ENCODE peak calls at places on chromosome 11, in seven cellular contexts. One of them, this sample, is unnamed.

GRCh38 chr11:93822359-93822758 is 28.1 kb downstream of the VSTM5 start:
- DNase-seq in stimulated activated naive CD4-positive, alpha-beta T cell: no peak
- DNase-seq in choroid plexus epithelial cell: no peak
- DNase-seq in activated CD4-positive, alpha-beta memory T cell treated with anti-CD3 and anti-CD28 coated beads for 36 hours: no peak
- DNase-seq in NCI-H69: no peak
- DNase-seq in posterior cingulate gyrus: no peak
- DNase-seq in NCI-H1048: no peak
- DNase-seq in this sample: no peak

GRCh38 chr11:84890706-84891105 is 736.4 kb downstream of the DLG2 start:
- DNase-seq in stimulated activated naive CD4-positive, alpha-beta T cell: no peak
- DNase-seq in choroid plexus epithelial cell: peak
- DNase-seq in activated CD4-positive, alpha-beta memory T cell treated with anti-CD3 and anti-CD28 coated beads for 36 hours: no peak
- DNase-seq in NCI-H69: no peak
- DNase-seq in posterior cingulate gyrus: no peak
- DNase-seq in NCI-H1048: no peak
- DNase-seq in this sample: no peak

GRCh38 chr11:60974726-60975125 is 3.2 kb downstream of the CD6 start:
- DNase-seq in stimulated activated naive CD4-positive, alpha-beta T cell: no peak
- DNase-seq in choroid plexus epithelial cell: no peak
- DNase-seq in activated CD4-positive, alpha-beta memory T cell treated with anti-CD3 and anti-CD28 coated beads for 36 hours: peak
- DNase-seq in NCI-H69: peak
- DNase-seq in posterior cingulate gyrus: no peak
- DNase-seq in NCI-H1048: no peak
- DNase-seq in this sample: peak

GRCh38 chr11:75562836-75563484 is 907 bp downstream of the SERPINH1 start:
- DNase-seq in stimulated activated naive CD4-positive, alpha-beta T cell: no peak
- DNase-seq in choroid plexus epithelial cell: peak
- DNase-seq in activated CD4-positive, alpha-beta memory T cell treated with anti-CD3 and anti-CD28 coated beads for 36 hours: no peak
- DNase-seq in NCI-H69: peak
- DNase-seq in posterior cingulate gyrus: no peak
- DNase-seq in NCI-H1048: no peak
- DNase-seq in this sample: no peak

GRCh38 chr11:115502636-115503082 is 1.6 kb downstream of the CADM1 start:
- DNase-seq in stimulated activated naive CD4-positive, alpha-beta T cell: no peak
- DNase-seq in choroid plexus epithelial cell: no peak
- DNase-seq in activated CD4-positive, alpha-beta memory T cell treated with anti-CD3 and anti-CD28 coated beads for 36 hours: no peak
- DNase-seq in NCI-H69: peak
- DNase-seq in posterior cingulate gyrus: no peak
- DNase-seq in NCI-H1048: no peak
- DNase-seq in this sample: no peak

GRCh38 chr11:61148016-61148640 is 13.1 kb downstream of the VPS37C start:
- DNase-seq in stimulated activated naive CD4-positive, alpha-beta T cell: no peak
- DNase-seq in choroid plexus epithelial cell: no peak
- DNase-seq in activated CD4-positive, alpha-beta memory T cell treated with anti-CD3 and anti-CD28 coated beads for 36 hours: no peak
- DNase-seq in NCI-H69: peak
- DNase-seq in posterior cingulate gyrus: no peak
- DNase-seq in NCI-H1048: no peak
- DNase-seq in this sample: no peak

GRCh38 chr11:74417379-74417804 is 19.2 kb upstream of the PGM2L1 start:
- DNase-seq in stimulated activated naive CD4-positive, alpha-beta T cell: no peak
- DNase-seq in choroid plexus epithelial cell: peak
- DNase-seq in activated CD4-positive, alpha-beta memory T cell treated with anti-CD3 and anti-CD28 coated beads for 36 hours: no peak
- DNase-seq in NCI-H69: peak
- DNase-seq in posterior cingulate gyrus: no peak
- DNase-seq in NCI-H1048: peak
- DNase-seq in this sample: no peak

GRCh38 chr11:63602296-63602695 is 11.9 kb downstream of the PLAAT3 start:
- DNase-seq in stimulated activated naive CD4-positive, alpha-beta T cell: no peak
- DNase-seq in choroid plexus epithelial cell: peak
- DNase-seq in activated CD4-positive, alpha-beta memory T cell treated with anti-CD3 and anti-CD28 coated beads for 36 hours: no peak
- DNase-seq in NCI-H69: no peak
- DNase-seq in posterior cingulate gyrus: no peak
- DNase-seq in NCI-H1048: no peak
- DNase-seq in this sample: no peak

GRCh38 chr11:113248702-113249490 is 65.5 kb upstream of the TTC12 start:
- DNase-seq in stimulated activated naive CD4-positive, alpha-beta T cell: no peak
- DNase-seq in choroid plexus epithelial cell: no peak
- DNase-seq in activated CD4-positive, alpha-beta memory T cell treated with anti-CD3 and anti-CD28 coated beads for 36 hours: no peak
- DNase-seq in NCI-H69: no peak
- DNase-seq in posterior cingulate gyrus: no peak
- DNase-seq in NCI-H1048: no peak
- DNase-seq in this sample: no peak

GRCh38 chr11:28951191-28951590 is 843.0 kb downstream of the METTL15 start:
- DNase-seq in stimulated activated naive CD4-positive, alpha-beta T cell: no peak
- DNase-seq in choroid plexus epithelial cell: no peak
- DNase-seq in activated CD4-positive, alpha-beta memory T cell treated with anti-CD3 and anti-CD28 coated beads for 36 hours: no peak
- DNase-seq in NCI-H69: no peak
- DNase-seq in posterior cingulate gyrus: no peak
- DNase-seq in NCI-H1048: no peak
- DNase-seq in this sample: no peak

GRCh38 chr11:92211576-92212167 is 12.9 kb upstream of the FAT3 start:
- DNase-seq in stimulated activated naive CD4-positive, alpha-beta T cell: no peak
- DNase-seq in choroid plexus epithelial cell: peak
- DNase-seq in activated CD4-positive, alpha-beta memory T cell treated with anti-CD3 and anti-CD28 coated beads for 36 hours: no peak
- DNase-seq in NCI-H69: peak
- DNase-seq in posterior cingulate gyrus: peak
- DNase-seq in NCI-H1048: no peak
- DNase-seq in this sample: no peak

GRCh38 chr11:34332524-34332923 is 25.3 kb downstream of the ABTB2 start:
- DNase-seq in stimulated activated naive CD4-positive, alpha-beta T cell: no peak
- DNase-seq in choroid plexus epithelial cell: no peak
- DNase-seq in activated CD4-positive, alpha-beta memory T cell treated with anti-CD3 and anti-CD28 coated beads for 36 hours: no peak
- DNase-seq in NCI-H69: peak
- DNase-seq in posterior cingulate gyrus: no peak
- DNase-seq in NCI-H1048: no peak
- DNase-seq in this sample: no peak

GRCh38 chr11:69333149-69333710 is 39.3 kb downstream of the MYEOV start:
- DNase-seq in stimulated activated naive CD4-positive, alpha-beta T cell: no peak
- DNase-seq in choroid plexus epithelial cell: no peak
- DNase-seq in activated CD4-positive, alpha-beta memory T cell treated with anti-CD3 and anti-CD28 coated beads for 36 hours: no peak
- DNase-seq in NCI-H69: no peak
- DNase-seq in posterior cingulate gyrus: no peak
- DNase-seq in NCI-H1048: no peak
- DNase-seq in this sample: no peak

GRCh38 chr11:3992964-3993363 is 101.6 kb upstream of the RRM1 start:
- DNase-seq in stimulated activated naive CD4-positive, alpha-beta T cell: no peak
- DNase-seq in choroid plexus epithelial cell: no peak
- DNase-seq in activated CD4-positive, alpha-beta memory T cell treated with anti-CD3 and anti-CD28 coated beads for 36 hours: no peak
- DNase-seq in NCI-H69: no peak
- DNase-seq in posterior cingulate gyrus: no peak
- DNase-seq in NCI-H1048: no peak
- DNase-seq in this sample: no peak

GRCh38 chr11:95341246-95341645 is 110.2 kb upstream of the SESN3 start:
- DNase-seq in stimulated activated naive CD4-positive, alpha-beta T cell: no peak
- DNase-seq in choroid plexus epithelial cell: no peak
- DNase-seq in activated CD4-positive, alpha-beta memory T cell treated with anti-CD3 and anti-CD28 coated beads for 36 hours: no peak
- DNase-seq in NCI-H69: peak
- DNase-seq in posterior cingulate gyrus: no peak
- DNase-seq in NCI-H1048: no peak
- DNase-seq in this sample: no peak

GRCh38 chr11:113556036-113556435 is 80.8 kb upstream of the DRD2 start:
- DNase-seq in stimulated activated naive CD4-positive, alpha-beta T cell: no peak
- DNase-seq in choroid plexus epithelial cell: no peak
- DNase-seq in activated CD4-positive, alpha-beta memory T cell treated with anti-CD3 and anti-CD28 coated beads for 36 hours: no peak
- DNase-seq in NCI-H69: no peak
- DNase-seq in posterior cingulate gyrus: no peak
- DNase-seq in NCI-H1048: no peak
- DNase-seq in this sample: no peak

GRCh38 chr11:111916768-111917167 is 1.9 kb upstream of the C11orf52 start:
- DNase-seq in stimulated activated naive CD4-positive, alpha-beta T cell: no peak
- DNase-seq in choroid plexus epithelial cell: no peak
- DNase-seq in activated CD4-positive, alpha-beta memory T cell treated with anti-CD3 and anti-CD28 coated beads for 36 hours: no peak
- DNase-seq in NCI-H69: no peak
- DNase-seq in posterior cingulate gyrus: no peak
- DNase-seq in NCI-H1048: no peak
- DNase-seq in this sample: no peak

GRCh38 chr11:19160839-19161238 is 40.9 kb downstream of the CSRP3 start:
- DNase-seq in stimulated activated naive CD4-positive, alpha-beta T cell: no peak
- DNase-seq in choroid plexus epithelial cell: no peak
- DNase-seq in activated CD4-positive, alpha-beta memory T cell treated with anti-CD3 and anti-CD28 coated beads for 36 hours: no peak
- DNase-seq in NCI-H69: peak
- DNase-seq in posterior cingulate gyrus: no peak
- DNase-seq in NCI-H1048: no peak
- DNase-seq in this sample: no peak

GRCh38 chr11:134598368-134598767 is 186.3 kb upstream of the B3GAT1 start:
- DNase-seq in stimulated activated naive CD4-positive, alpha-beta T cell: no peak
- DNase-seq in choroid plexus epithelial cell: no peak
- DNase-seq in activated CD4-positive, alpha-beta memory T cell treated with anti-CD3 and anti-CD28 coated beads for 36 hours: no peak
- DNase-seq in NCI-H69: no peak
- DNase-seq in posterior cingulate gyrus: no peak
- DNase-seq in NCI-H1048: no peak
- DNase-seq in this sample: peak

GRCh38 chr11:45899448-45900174 is 7.5 kb downstream of the FREY1 start:
- DNase-seq in stimulated activated naive CD4-positive, alpha-beta T cell: peak
- DNase-seq in choroid plexus epithelial cell: peak
- DNase-seq in activated CD4-positive, alpha-beta memory T cell treated with anti-CD3 and anti-CD28 coated beads for 36 hours: peak
- DNase-seq in NCI-H69: peak
- DNase-seq in posterior cingulate gyrus: peak
- DNase-seq in NCI-H1048: peak
- DNase-seq in this sample: peak

GRCh38 chr11:2270322-2271076 is at the start of gene ASCL2:
- DNase-seq in stimulated activated naive CD4-positive, alpha-beta T cell: no peak
- DNase-seq in choroid plexus epithelial cell: no peak
- DNase-seq in activated CD4-positive, alpha-beta memory T cell treated with anti-CD3 and anti-CD28 coated beads for 36 hours: no peak
- DNase-seq in NCI-H69: peak
- DNase-seq in posterior cingulate gyrus: no peak
- DNase-seq in NCI-H1048: no peak
- DNase-seq in this sample: peak

GRCh38 chr11:21323617-21324016 is 654.2 kb downstream of the NELL1 start:
- DNase-seq in stimulated activated naive CD4-positive, alpha-beta T cell: no peak
- DNase-seq in choroid plexus epithelial cell: no peak
- DNase-seq in activated CD4-positive, alpha-beta memory T cell treated with anti-CD3 and anti-CD28 coated beads for 36 hours: no peak
- DNase-seq in NCI-H69: peak
- DNase-seq in posterior cingulate gyrus: no peak
- DNase-seq in NCI-H1048: no peak
- DNase-seq in this sample: no peak

GRCh38 chr11:130909650-130910049 is 6.6 kb downstream of the SNX19 start:
- DNase-seq in stimulated activated naive CD4-positive, alpha-beta T cell: no peak
- DNase-seq in choroid plexus epithelial cell: peak
- DNase-seq in activated CD4-positive, alpha-beta memory T cell treated with anti-CD3 and anti-CD28 coated beads for 36 hours: no peak
- DNase-seq in NCI-H69: no peak
- DNase-seq in posterior cingulate gyrus: no peak
- DNase-seq in NCI-H1048: no peak
- DNase-seq in this sample: no peak

GRCh38 chr11:95239871-95240648 is 9.1 kb upstream of the SESN3 start:
- DNase-seq in stimulated activated naive CD4-positive, alpha-beta T cell: no peak
- DNase-seq in choroid plexus epithelial cell: no peak
- DNase-seq in activated CD4-positive, alpha-beta memory T cell treated with anti-CD3 and anti-CD28 coated beads for 36 hours: no peak
- DNase-seq in NCI-H69: peak
- DNase-seq in posterior cingulate gyrus: no peak
- DNase-seq in NCI-H1048: no peak
- DNase-seq in this sample: no peak

This sample was measured in activated CD8-positive, alpha-beta memory T cell treated with anti-CD3 and anti-CD28 coated beads, Interleukin-2, amount 10 ng/mL, durations not matched to agents 7 days and 5 days.